ENCODE peak calls at places on chromosomes 4 and X, in five cellular contexts. One of them, this sample, is unnamed.

GRCh38 chrX:118569676-118570075 is 74.1 kb downstream of the DOCK11 start:
- DNase-seq in H1: no peak
- DNase-seq in SK-N-SH: no peak
- DNase-seq in GM12878: no peak
- DNase-seq in K562: no peak
- DNase-seq in this sample: no peak

GRCh38 chr4:26204249-26204825 is 116.5 kb upstream of the RBPJ start:
- DNase-seq in H1: no peak
- DNase-seq in SK-N-SH: no peak
- DNase-seq in GM12878: no peak
- DNase-seq in K562: no peak
- DNase-seq in this sample: no peak

GRCh38 chr4:154384012-154384411 is 107.6 kb downstream of the DCHS2 start:
- DNase-seq in H1: no peak
- DNase-seq in SK-N-SH: no peak
- DNase-seq in GM12878: no peak
- DNase-seq in K562: no peak
- DNase-seq in this sample: no peak

GRCh38 chr4:8019396-8020365 is 80.0 kb upstream of the AFAP1 start:
- DNase-seq in H1: no peak
- DNase-seq in SK-N-SH: peak; percentile 64
- DNase-seq in GM12878: no peak
- DNase-seq in K562: no peak
- DNase-seq in this sample: no peak

GRCh38 chrX:11465648-11466411 is 172.6 kb downstream of the AMELX start:
- DNase-seq in H1: no peak
- DNase-seq in SK-N-SH: no peak
- DNase-seq in GM12878: no peak
- DNase-seq in K562: no peak
- DNase-seq in this sample: no peak

GRCh38 chrX:43643662-43644061 is 12.4 kb upstream of the MAOA start:
- DNase-seq in H1: no peak
- DNase-seq in SK-N-SH: no peak
- DNase-seq in GM12878: no peak
- DNase-seq in K562: no peak
- DNase-seq in this sample: no peak

GRCh38 chrX:150446995-150447394 is 83.9 kb downstream of the MAMLD1 start:
- DNase-seq in H1: no peak
- DNase-seq in SK-N-SH: no peak
- DNase-seq in GM12878: no peak
- DNase-seq in K562: no peak
- DNase-seq in this sample: no peak

GRCh38 chr4:108840426-108840975 is 77.6 kb upstream of the ETNPPL start:
- DNase-seq in H1: no peak
- DNase-seq in SK-N-SH: no peak
- DNase-seq in GM12878: no peak
- DNase-seq in K562: no peak
- DNase-seq in this sample: no peak

GRCh38 chr4:119314356-119314755 is 7.6 kb downstream of the FABP2 start:
- DNase-seq in H1: no peak
- DNase-seq in SK-N-SH: no peak
- DNase-seq in GM12878: no peak
- DNase-seq in K562: no peak
- DNase-seq in this sample: peak; percentile 39

GRCh38 chr4:2412534-2412884 is 5.9 kb downstream of the ZFYVE28 start:
- DNase-seq in H1: no peak
- DNase-seq in SK-N-SH: no peak
- DNase-seq in GM12878: no peak
- DNase-seq in K562: no peak
- DNase-seq in this sample: no peak

GRCh38 chr4:101790521-101791188 is at the start of gene BANK1:
- DNase-seq in H1: peak; percentile 91
- DNase-seq in SK-N-SH: peak; percentile 11
- DNase-seq in GM12878: peak; percentile 43
- DNase-seq in K562: no peak
- DNase-seq in this sample: peak; percentile 61

GRCh38 chr4:153747406-153747805 is 12.4 kb downstream of the RNF175 start:
- DNase-seq in H1: no peak
- DNase-seq in SK-N-SH: no peak
- DNase-seq in GM12878: no peak
- DNase-seq in K562: no peak
- DNase-seq in this sample: no peak

GRCh38 chrX:140180585-140180984 is 215.3 kb upstream of the CXorf66 start:
- DNase-seq in H1: no peak
- DNase-seq in SK-N-SH: no peak
- DNase-seq in GM12878: no peak
- DNase-seq in K562: no peak
- DNase-seq in this sample: no peak

GRCh38 chrX:15468036-15468435 is 25.1 kb downstream of the PIR start:
- DNase-seq in H1: no peak
- DNase-seq in SK-N-SH: peak; percentile 43
- DNase-seq in GM12878: no peak
- DNase-seq in K562: no peak
- DNase-seq in this sample: no peak

GRCh38 chrX:112877771-112878173 is 37.1 kb upstream of the AMOT start:
- DNase-seq in H1: no peak
- DNase-seq in SK-N-SH: no peak
- DNase-seq in GM12878: no peak
- DNase-seq in K562: no peak
- DNase-seq in this sample: no peak
- TF ChIP-seq EP300 in H1: no peak
- TF ChIP-seq EP300 in SK-N-SH: no peak
- TF ChIP-seq EP300 in GM12878: no peak
- TF ChIP-seq EP300 in K562: no peak
- TF ChIP-seq EP300 in this sample: no peak

GRCh38 chr4:6123116-6123515 is 77.2 kb downstream of the JAKMIP1 start:
- DNase-seq in H1: no peak
- DNase-seq in SK-N-SH: peak; percentile 21
- DNase-seq in GM12878: no peak
- DNase-seq in K562: no peak
- DNase-seq in this sample: no peak
- TF ChIP-seq MAX in H1: no peak
- TF ChIP-seq MAX in SK-N-SH: no peak
- TF ChIP-seq MAX in GM12878: no peak
- TF ChIP-seq MAX in K562: no peak
- TF ChIP-seq MAX in this sample: no peak

GRCh38 chrX:74788545-74789086 is 136.6 kb downstream of the NEXMIF start:
- DNase-seq in H1: no peak
- DNase-seq in SK-N-SH: peak; percentile 3
- DNase-seq in GM12878: no peak
- DNase-seq in K562: no peak
- DNase-seq in this sample: peak; percentile 2
- TF ChIP-seq EP300 in H1: no peak
- TF ChIP-seq EP300 in SK-N-SH: no peak
- TF ChIP-seq EP300 in GM12878: no peak
- TF ChIP-seq EP300 in K562: no peak
- TF ChIP-seq EP300 in this sample: no peak

DNA sequence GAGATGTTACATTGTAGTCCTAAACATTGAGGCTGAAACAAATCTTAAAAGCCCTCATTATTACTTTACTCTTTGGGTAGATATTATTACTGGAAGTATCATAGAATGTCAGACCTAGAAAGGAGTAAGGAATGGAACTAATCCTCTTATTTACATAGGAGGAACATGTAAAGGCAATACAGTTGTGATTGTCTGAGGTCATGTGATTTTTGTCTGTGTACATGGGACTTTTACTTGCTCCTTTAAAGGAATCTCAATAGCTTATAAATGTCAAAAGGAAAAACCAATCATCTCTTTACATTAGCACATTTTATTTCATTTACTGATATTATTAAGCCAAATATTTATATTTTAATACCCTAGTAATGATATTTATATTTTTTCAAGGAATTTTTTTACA is 568.2 kb downstream of the CCSER1 start:
- DNase-seq in H1: no peak
- DNase-seq in SK-N-SH: no peak
- DNase-seq in GM12878: no peak
- DNase-seq in K562: no peak
- DNase-seq in this sample: no peak
- TF ChIP-seq MAX in H1: no peak
- TF ChIP-seq MAX in SK-N-SH: no peak
- TF ChIP-seq MAX in GM12878: no peak
- TF ChIP-seq MAX in K562: no peak
- TF ChIP-seq MAX in this sample: no peak

GRCh38 chr4:39406763-39407583 is at the start of gene KLB:
- DNase-seq in H1: no peak
- DNase-seq in SK-N-SH: no peak
- DNase-seq in GM12878: no peak
- DNase-seq in K562: no peak
- DNase-seq in this sample: peak; percentile 59
- TF ChIP-seq EP300 in H1: no peak
- TF ChIP-seq EP300 in SK-N-SH: no peak
- TF ChIP-seq EP300 in GM12878: no peak
- TF ChIP-seq EP300 in K562: no peak
- TF ChIP-seq EP300 in this sample: no peak

GRCh38 chr4:70544279-70544870 is 26.0 kb downstream of the AMTN start:
- DNase-seq in H1: no peak
- DNase-seq in SK-N-SH: no peak
- DNase-seq in GM12878: no peak
- DNase-seq in K562: peak; percentile 11
- DNase-seq in this sample: no peak
- TF ChIP-seq MAX in H1: no peak
- TF ChIP-seq MAX in SK-N-SH: no peak
- TF ChIP-seq MAX in GM12878: no peak
- TF ChIP-seq MAX in K562: no peak
- TF ChIP-seq MAX in this sample: no peak

DNA sequence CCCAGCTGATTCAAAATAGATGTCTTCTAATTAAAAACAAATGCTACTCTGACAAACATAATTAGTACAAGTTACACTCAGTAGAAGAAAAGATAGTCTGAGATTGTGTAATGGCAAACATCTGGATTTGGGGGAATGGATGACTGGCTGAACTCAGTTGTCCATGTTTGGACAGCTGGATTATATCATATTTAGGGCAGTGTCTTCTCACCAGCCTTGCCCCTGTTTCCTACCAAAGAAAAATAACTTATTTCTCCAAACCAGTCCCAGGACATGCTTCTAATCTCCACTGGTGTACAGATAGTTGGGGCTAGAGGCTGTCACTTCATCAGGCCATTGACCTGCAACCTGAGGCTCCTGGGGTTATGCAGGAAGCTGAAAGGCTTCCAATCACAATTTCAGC is 237.3 kb downstream of the USP46 start:
- DNase-seq in H1: no peak
- DNase-seq in SK-N-SH: peak; percentile 73
- DNase-seq in GM12878: no peak
- DNase-seq in K562: no peak
- DNase-seq in this sample: no peak
- TF ChIP-seq EP300 in H1: no peak
- TF ChIP-seq EP300 in SK-N-SH: no peak
- TF ChIP-seq EP300 in GM12878: no peak
- TF ChIP-seq EP300 in K562: no peak
- TF ChIP-seq EP300 in this sample: no peak